ENCODE peak calls at places on chromosomes 2 and 18, in seven cellular contexts. T is dorsolateral prefrontal cortex, Q is left ventricle myocardium superior, Y is Kasumi-1, B is lung microvascular endothelial cell, V is coronary artery, D is H4. O is an unnamed sample.

GRCh38 chr18:59631583-59632181 is 65.5 kb downstream of the CCBE1 start:
- DNase-seq in T (no peak), Q (no peak), Y (peak), B (peak), V (no peak), D (no peak), O (no peak)

GRCh38 chr2:106269591-106270291 is 75.6 kb upstream of the UXS1 start:
- DNase-seq in T (no peak), Q (peak), Y (no peak), B (no peak), V (no peak), D (no peak), O (no peak)

GRCh38 chr2:238127165-238128060 is 11.1 kb upstream of the KLHL30 start:
- DNase-seq in T (no peak), Q (peak), Y (no peak), B (no peak), V (no peak), D (no peak), O (no peak)

GRCh38 chr2:183063083-183063482 is 15.5 kb upstream of the DUSP19 start:
- DNase-seq in T (no peak), Q (no peak), Y (peak), B (peak), V (no peak), D (no peak), O (peak)

GRCh38 chr18:39297225-39297624 is 1731.6 kb upstream of the CELF4 start:
- DNase-seq in T (no peak), Q (no peak), Y (no peak), B (no peak), V (no peak), D (no peak), O (no peak)

GRCh38 chr18:78158943-78159342 is 820.7 kb upstream of the SALL3 start:
- DNase-seq in T (no peak), Q (no peak), Y (no peak), B (no peak), V (no peak), D (no peak), O (no peak)

GRCh38 chr2:152718909-152719645 is 657 bp downstream of the ARL6IP6 start:
- DNase-seq in T (no peak), Q (no peak), Y (peak), B (peak), V (no peak), D (peak), O (peak)

GRCh38 chr2:16774980-16775963 is 109.6 kb upstream of the CYRIA start:
- DNase-seq in T (peak), Q (no peak), Y (peak), B (no peak), V (no peak), D (no peak), O (no peak)

GRCh38 chr2:51335072-51336058 is 303.4 kb upstream of the NRXN1 start:
- DNase-seq in T (no peak), Q (no peak), Y (no peak), B (no peak), V (no peak), D (no peak), O (no peak)

GRCh38 chr2:144402282-144402681 is 117.6 kb downstream of the ZEB2 start:
- DNase-seq in T (peak), Q (peak), Y (no peak), B (no peak), V (no peak), D (no peak), O (no peak)

GRCh38 chr2:66700181-66700686 is 265.3 kb downstream of the MEIS1 start:
- DNase-seq in T (peak), Q (no peak), Y (no peak), B (no peak), V (no peak), D (no peak), O (no peak)

GRCh38 chr2:207845202-207845864 is 75.6 kb upstream of the FZD5 start:
- DNase-seq in T (no peak), Q (no peak), Y (no peak), B (no peak), V (no peak), D (no peak), O (no peak)

GRCh38 chr2:83971547-83971946 is 487.5 kb downstream of the SUCLG1 start:
- DNase-seq in T (no peak), Q (no peak), Y (peak), B (no peak), V (no peak), D (no peak), O (no peak)